ENCODE peak calls at places on chromosomes 1 and 21, in five cellular contexts. V, Y, J, O and G are unnamed samples.

GRCh38 chr1:81349194-81349965 is 451.4 kb upstream of the ADGRL2 start:
- DNase-seq in V (no peak), Y (no peak), J (no peak), O (no peak), G (no peak)

GRCh38 chr21:46056450-46056903 is 41.4 kb upstream of the COL6A2 start:
- DNase-seq in V (no peak), O (no peak), Y (no peak), J (no peak), G (no peak)

GRCh38 chr1:117015701-117016100 is 14.1 kb downstream of the CD101 start:
- DNase-seq in V (no peak), Y (no peak), J (no peak), O (no peak), G (no peak)

GRCh38 chr1:179168526-179168925 is 61.0 kb downstream of the ABL2 start:
- DNase-seq in V (no peak), Y (no peak), O (no peak), J (no peak), G (no peak)

GRCh38 chr1:178055779-178056471 is 38.0 kb upstream of the RASAL2 start:
- DNase-seq in O (no peak), Y (peak), J (no peak), V (no peak), G (no peak)

GRCh38 chr1:13930151-13930550 is 230.2 kb downstream of the PRDM2 start:
- DNase-seq in V (no peak), Y (no peak), J (no peak), O (no peak), G (no peak)

GRCh38 chr1:182602945-182603645 is 1.1 kb downstream of the RGS16 start:
- DNase-seq in O (no peak), J (no peak), Y (no peak), V (no peak), G (no peak)

GRCh38 chr1:154241703-154242352 is 21.1 kb downstream of the UBAP2L start:
- DNase-seq in J (no peak), Y (no peak), O (no peak), V (no peak), G (no peak)

GRCh38 chr1:116537439-116537838 is 33.4 kb downstream of the CD58 start:
- DNase-seq in V (no peak), J (no peak), O (no peak), Y (no peak), G (no peak)